ENCODE peak calls at places on chromosomes 4 and X, in eight cellular contexts. G, E, R, O, Y, J, N and T are unnamed samples.

GRCh38 chr4:150065740-150066139 is 12.5 kb upstream of the DCLK2 start:
- DNase-seq in G (no peak), E (no peak), R (no peak), O (no peak), Y (no peak), J (no peak), N (no peak), T (no peak)

GRCh38 chrX:40199704-40200103 is 101.9 kb upstream of the BCOR start:
- DNase-seq in G (no peak), E (no peak), R (no peak), O (no peak), Y (no peak), J (no peak), N (no peak), T (no peak)

GRCh38 chr4:156238171-156238570 is 284.5 kb upstream of the CTSO start:
- DNase-seq in G (no peak), E (no peak), R (no peak), O (no peak), Y (no peak), J (no peak), N (no peak), T (no peak)

GRCh38 chr4:6783111-6783981 is 819 bp downstream of the KIAA0232 start:
- DNase-seq in G (peak), E (peak), R (peak), O (peak), Y (peak), J (peak), N (peak), T (peak)

GRCh38 chrX:7252013-7252610 is 104.2 kb upstream of the PUDP start:
- DNase-seq in G (peak), E (no peak), R (no peak), O (peak), Y (no peak), J (no peak), N (peak), T (no peak)

GRCh38 chr4:128958194-128958593 is 135.1 kb downstream of the SCLT1 start:
- DNase-seq in G (no peak), E (no peak), R (no peak), O (no peak), Y (no peak), J (no peak), N (no peak), T (no peak)

GRCh38 chrX:136865270-136866168 is 15.0 kb downstream of the RBMX start:
- DNase-seq in G (no peak), E (no peak), R (no peak), O (no peak), Y (no peak), J (no peak), N (no peak), T (no peak)

GRCh38 chr4:2893772-2894171 is 50.1 kb downstream of the ADD1 start:
- DNase-seq in G (no peak), E (no peak), R (peak), O (no peak), Y (no peak), J (no peak), N (no peak), T (no peak)

GRCh38 chrX:149682956-149683947 is 28.6 kb upstream of the MAGEA11 start:
- DNase-seq in G (no peak), E (no peak), R (no peak), O (no peak), Y (no peak), J (no peak), N (no peak), T (no peak)

GRCh38 chrX:107714196-107714811 is 61.3 kb downstream of the TSC22D3 start:
- DNase-seq in G (no peak), E (no peak), R (no peak), O (no peak), Y (no peak), J (peak), N (peak), T (no peak)

GRCh38 chrX:150898343-150899190 is at the start of gene CD99L2:
- DNase-seq in G (peak), E (peak), R (peak), O (peak), Y (peak), J (peak), N (peak), T (peak)

GRCh38 chr4:152822323-152822722 is 42.6 kb downstream of the ARFIP1 start:
- DNase-seq in G (no peak), E (no peak), R (no peak), O (no peak), Y (no peak), J (no peak), N (no peak), T (no peak)

GRCh38 chrX:24506082-24506481 is 41.0 kb downstream of the PDK3 start:
- DNase-seq in G (no peak), E (no peak), R (peak), O (no peak), Y (no peak), J (no peak), N (no peak), T (no peak)

GRCh38 chr4:3486556-3487270 is 23.6 kb downstream of the DOK7 start:
- DNase-seq in G (no peak), E (no peak), R (no peak), O (no peak), Y (no peak), J (no peak), N (no peak), T (no peak)

GRCh38 chr4:115154826-115155225 is 41.4 kb upstream of the NDST4 start:
- DNase-seq in G (no peak), E (peak), R (no peak), O (no peak), Y (no peak), J (no peak), N (no peak), T (no peak)

GRCh38 chr4:134955059-134955458 is 753.5 kb upstream of the PABPC4L start:
- DNase-seq in G (no peak), E (no peak), R (no peak), O (no peak), Y (no peak), J (no peak), N (no peak), T (no peak)

GRCh38 chr4:184163813-184164212 is 53.9 kb downstream of the ENPP6 start:
- DNase-seq in G (peak), E (no peak), R (peak), O (no peak), Y (no peak), J (peak), N (peak), T (no peak)

GRCh38 chr4:177182156-177182555 is 127.5 kb upstream of the NEIL3 start:
- DNase-seq in G (no peak), E (peak), R (peak), O (no peak), Y (no peak), J (no peak), N (no peak), T (no peak)

GRCh38 chrX:23403849-23404248 is 69.2 kb downstream of the PTCHD1 start:
- DNase-seq in G (no peak), E (no peak), R (no peak), O (no peak), Y (no peak), J (no peak), N (no peak), T (no peak)

GRCh38 chr4:107863850-107864371 is 39.2 kb downstream of the SGMS2 start:
- DNase-seq in G (peak), E (no peak), R (peak), O (no peak), Y (peak), J (peak), N (no peak), T (no peak)

GRCh38 chr4:22356996-22357596 is 158.8 kb downstream of the ADGRA3 start:
- DNase-seq in G (no peak), E (peak), R (peak), O (no peak), Y (no peak), J (peak), N (no peak), T (no peak)

GRCh38 chrX:139639253-139639652 is 68.7 kb downstream of the MCF2 start:
- DNase-seq in G (no peak), E (no peak), R (peak), O (peak), Y (no peak), J (no peak), N (no peak), T (no peak)

GRCh38 chrX:8668797-8669196 is 63.1 kb downstream of the ANOS1 start:
- DNase-seq in G (no peak), E (no peak), R (no peak), O (no peak), Y (no peak), J (no peak), N (peak), T (no peak)

GRCh38 chr4:20195071-20195885 is 56.4 kb upstream of the SLIT2 start:
- DNase-seq in G (no peak), E (no peak), R (peak), O (no peak), Y (no peak), J (peak), N (no peak), T (no peak)

GRCh38 chrX:153778151-153778551 is 2.7 kb upstream of the SRPK3 start:
- DNase-seq in G (no peak), E (no peak), R (no peak), O (peak), Y (no peak), J (no peak), N (no peak), T (no peak)

GRCh38 chr4:105666693-105667092 is 41.8 kb downstream of the INTS12 start:
- DNase-seq in G (no peak), E (no peak), R (peak), O (no peak), Y (no peak), J (peak), N (no peak), T (no peak)

GRCh38 chrX:84729809-84730208 is 227.6 kb upstream of the HDX start:
- DNase-seq in G (peak), E (peak), R (peak), O (peak), Y (peak), J (peak), N (no peak), T (no peak)

GRCh38 chr4:16079046-16079445 is 4.8 kb downstream of the PROM1 start:
- DNase-seq in G (no peak), E (no peak), R (no peak), O (no peak), Y (no peak), J (no peak), N (no peak), T (no peak)

GRCh38 chrX:36431819-36432218 is 512.3 kb downstream of the CFAP47 start:
- DNase-seq in G (no peak), E (no peak), R (no peak), O (no peak), Y (no peak), J (peak), N (no peak), T (no peak)

GRCh38 chrX:107008034-107008433 is 8.0 kb upstream of the MORC4 start:
- DNase-seq in G (no peak), E (no peak), R (no peak), O (no peak), Y (no peak), J (no peak), N (no peak), T (no peak)

GRCh38 chr4:57249083-57249482 is 138.9 kb upstream of the IGFBP7 start:
- DNase-seq in G (no peak), E (peak), R (peak), O (no peak), Y (no peak), J (peak), N (no peak), T (no peak)

DNA sequence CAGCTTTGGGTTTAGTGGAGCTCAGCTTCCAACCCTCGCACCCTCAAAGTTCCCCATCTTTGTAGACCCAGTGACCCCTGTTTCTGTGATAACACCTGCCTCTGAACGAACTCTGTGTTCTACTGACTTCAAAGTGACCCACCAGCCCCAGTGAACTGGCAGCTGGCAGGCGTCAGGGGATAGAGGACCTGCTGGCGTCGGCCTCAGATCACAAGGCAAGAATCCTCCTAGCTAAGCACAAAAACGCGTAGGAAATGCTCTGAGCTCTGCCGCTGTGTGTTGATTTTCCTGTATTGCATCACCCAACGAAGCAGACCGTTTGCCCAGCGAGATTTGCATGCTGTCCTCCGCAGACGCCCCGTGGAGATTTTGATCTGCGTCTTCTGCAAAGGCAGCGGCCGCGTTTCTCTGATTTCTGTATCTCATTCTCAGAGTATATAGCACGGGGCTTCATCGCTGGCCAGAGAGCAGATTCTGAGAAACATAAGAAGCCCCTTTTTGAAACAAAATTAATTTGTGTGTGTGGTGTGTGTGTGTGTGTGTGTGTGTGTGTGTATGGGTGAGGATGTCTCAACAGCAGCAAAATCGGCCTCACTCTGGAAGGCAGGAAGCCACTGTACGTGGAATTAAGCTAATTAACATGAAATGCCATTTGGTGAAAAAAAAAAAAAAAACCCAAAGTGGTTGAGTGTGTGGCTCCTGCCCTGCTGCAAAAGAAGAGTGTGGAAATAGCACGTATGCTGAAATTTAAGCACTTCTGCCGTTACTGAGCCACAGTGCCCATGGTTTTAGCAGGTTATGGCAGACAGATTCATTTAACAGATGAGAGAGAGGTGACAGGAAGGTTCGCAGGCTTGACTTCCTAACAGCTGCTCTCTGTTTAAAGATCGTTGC is 29.2 kb upstream of the ASMTL start:
- DNase-seq in G (peak), E (peak), R (peak), O (peak), Y (peak), J (peak), N (peak), T (peak)
- H3K4me3 ChIP-seq in G (no peak), E (no peak), R (no peak), O (no peak), Y (no peak), J (no peak), N (peak), T (peak)

GRCh38 chr4:113760094-113760851 is 1.3 kb downstream of the CAMK2D start:
- DNase-seq in G (peak), E (no peak), R (peak), O (peak), Y (peak), J (peak), N (peak), T (peak)

GRCh38 chr4:113759696-113760093 is 1.8 kb downstream of the CAMK2D start:
- DNase-seq in G (no peak), E (no peak), R (no peak), O (no peak), Y (no peak), J (peak), N (no peak), T (no peak)

GRCh38 chr4:113756005-113756410 is 5.5 kb downstream of the CAMK2D start:
- DNase-seq in G (no peak), E (no peak), R (peak), O (no peak), Y (no peak), J (peak), N (no peak), T (no peak)

GRCh38 chr4:113758361-113758760 is 3.2 kb downstream of the CAMK2D start:
- DNase-seq in G (no peak), E (peak), R (peak), O (no peak), Y (no peak), J (peak), N (no peak), T (no peak)

GRCh38 chr4:113757486-113757885 is 4.1 kb downstream of the CAMK2D start:
- DNase-seq in G (no peak), E (no peak), R (no peak), O (no peak), Y (no peak), J (no peak), N (no peak), T (no peak)
- H3K4me3 ChIP-seq in G (no peak), E (no peak), R (peak), O (no peak), Y (no peak), J (no peak), N (no peak), T (no peak)

GRCh38 chrX:74924449-74925209 is 623 bp downstream of the NEXMIF start:
- DNase-seq in G (peak), E (no peak), R (no peak), O (peak), Y (peak), J (peak), N (peak), T (peak)
- H3K4me3 ChIP-seq in G (no peak), E (peak), R (peak), O (peak), Y (peak), J (peak), N (peak), T (peak)

DNA sequence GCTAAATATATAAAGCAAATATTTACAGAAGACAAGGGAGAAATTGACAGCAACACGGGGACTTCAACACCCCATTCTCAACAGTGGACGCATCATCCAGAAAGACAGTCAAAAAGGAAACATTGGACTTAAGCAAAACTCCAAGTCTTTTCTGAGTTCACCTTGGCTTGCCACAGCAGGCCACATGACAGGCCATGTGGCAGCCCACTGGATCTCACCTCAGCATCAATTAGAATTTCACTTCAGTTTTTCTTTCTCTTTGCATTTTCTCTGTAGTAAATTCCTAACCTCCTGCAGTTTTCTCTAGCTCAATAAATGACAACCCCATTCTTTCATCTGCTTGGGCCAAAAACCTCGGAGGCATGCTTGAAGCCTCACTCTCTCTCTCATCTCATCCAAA is 12.4 kb downstream of the SMIM9 start:
- DNase-seq in G (no peak), E (no peak), R (no peak), O (no peak), Y (no peak), J (no peak), N (no peak), T (no peak)
- H3K4me3 ChIP-seq in G (no peak), E (no peak), R (no peak), O (no peak), Y (no peak), J (no peak), N (no peak), T (no peak)

GRCh38 chr4:55355555-55355954 is 9.5 kb downstream of the SRD5A3 start:
- DNase-seq in G (no peak), E (no peak), R (no peak), O (no peak), Y (no peak), J (no peak), N (no peak), T (no peak)

GRCh38 chr4:55359397-55359916 is 13.4 kb downstream of the SRD5A3 start:
- DNase-seq in G (no peak), E (no peak), R (peak), O (no peak), Y (peak), J (peak), N (no peak), T (no peak)

GRCh38 chr4:55356991-55357461 is 11.0 kb downstream of the SRD5A3 start:
- DNase-seq in G (no peak), E (no peak), R (peak), O (no peak), Y (no peak), J (peak), N (no peak), T (no peak)

GRCh38 chr4:55358246-55358645 is 12.2 kb downstream of the SRD5A3 start:
- DNase-seq in G (no peak), E (no peak), R (no peak), O (no peak), Y (no peak), J (no peak), N (no peak), T (no peak)

GRCh38 chr4:55358668-55359067 is 12.6 kb downstream of the SRD5A3 start:
- DNase-seq in G (no peak), E (peak), R (peak), O (no peak), Y (no peak), J (peak), N (no peak), T (no peak)
- H3K4me3 ChIP-seq in G (no peak), E (no peak), R (no peak), O (no peak), Y (no peak), J (no peak), N (no peak), T (no peak)

GRCh38 chr4:8534601-8535000 is 45.6 kb upstream of the GPR78 start:
- DNase-seq in G (no peak), E (no peak), R (no peak), O (no peak), Y (no peak), J (no peak), N (no peak), T (no peak)
- H3K4me3 ChIP-seq in G (no peak), E (no peak), R (no peak), O (no peak), Y (no peak), J (no peak), N (no peak), T (no peak)

DNA sequence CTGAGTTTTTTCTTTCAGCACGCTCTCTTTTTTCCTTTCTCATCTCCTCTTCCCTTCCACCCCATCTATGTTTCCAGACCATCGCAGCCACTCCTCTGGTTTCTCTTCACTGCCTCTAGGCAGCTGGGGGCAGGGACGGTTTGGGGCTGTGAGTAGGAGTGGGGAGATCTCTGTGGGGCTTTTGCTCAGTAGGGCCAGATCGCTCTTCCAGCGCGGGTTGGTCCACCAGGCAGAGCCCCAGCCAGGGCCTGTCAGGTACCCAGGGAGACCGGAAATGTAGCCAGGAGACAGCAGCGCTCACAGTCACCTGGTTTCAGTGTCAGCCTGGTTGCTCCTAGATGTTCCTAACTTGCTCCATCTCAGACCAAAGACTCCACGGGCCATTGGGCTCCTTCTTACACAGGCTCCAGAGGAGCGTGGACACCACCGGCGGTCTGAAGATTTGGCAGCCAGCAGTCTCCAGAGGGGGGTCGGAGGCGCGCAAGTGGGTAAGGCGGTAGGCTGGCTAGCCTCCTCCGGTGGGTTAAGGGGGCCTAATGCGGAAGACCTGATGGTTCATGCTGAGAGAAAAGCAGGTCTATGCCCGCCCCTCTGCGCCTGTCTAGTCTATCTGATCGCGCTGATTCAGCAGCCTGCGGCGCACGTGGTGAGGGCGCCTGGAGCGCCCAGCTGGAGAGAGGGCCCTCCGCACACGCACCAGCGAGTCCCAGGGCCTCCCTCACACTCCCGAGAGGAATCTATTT is 1.8 kb downstream of the FGF5 start:
- DNase-seq in G (no peak), E (no peak), R (peak), O (no peak), Y (no peak), J (peak), N (no peak), T (no peak)
- H3K4me3 ChIP-seq in G (no peak), E (peak), R (peak), O (no peak), Y (no peak), J (peak), N (no peak), T (no peak)

DNA sequence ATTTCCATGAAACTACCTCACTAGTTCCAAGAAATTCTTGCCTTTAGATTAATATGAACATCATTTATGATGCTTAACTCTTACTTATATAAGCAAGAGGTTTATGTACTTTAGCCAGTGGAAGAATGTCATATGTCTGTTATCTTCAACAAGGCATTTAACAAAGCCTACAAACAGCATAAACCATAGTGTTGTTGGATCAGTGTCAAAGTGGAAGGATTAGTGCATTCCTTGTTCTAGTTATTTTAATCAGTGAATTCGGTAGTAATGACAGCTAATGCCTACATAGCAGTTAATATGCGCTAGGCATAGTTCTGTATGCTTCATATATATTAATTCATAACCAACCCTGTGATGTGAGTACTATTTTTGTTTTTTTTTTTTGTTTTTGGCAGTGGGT is 3.1 kb downstream of the PI4K2B start:
- DNase-seq in G (no peak), E (no peak), R (no peak), O (no peak), Y (no peak), J (no peak), N (no peak), T (no peak)
- H3K4me3 ChIP-seq in G (no peak), E (no peak), R (no peak), O (no peak), Y (no peak), J (no peak), N (no peak), T (no peak)